ENCODE peak calls at places on chromosome 5, in ten cellular contexts. C is endothelial cell; J is stimulated activated CD8-positive, alpha-beta memory T cell treated with anti-CD3 and anti-CD28 coated beads, Interleukin-12 subunit alpha, Interleukin-12 subunit beta, amount 100 ng/mL, for 1 hour; E is right cardiac atrium; N is colonic mucosa; P is PC-3; T is left ventricle myocardium inferior; F is GM23338; U is NCI-H524; W is activated effector memory CD4-positive, alpha-beta T cell treated with anti-CD3 and anti-CD28 coated beads, Interleukin-2, amount 50 U/mL, for 16 hours. Q is an unnamed sample.
A peak's percentile ranks its signal among the peaks of the same experiment; 100 is the strongest.

GRCh38 chr5:125485003-125485641 is 738.7 kb upstream of the ZNF608 start:
- DNase-seq in W (no peak), C (no peak), N (peak; percentile 59), E (no peak), F (peak; percentile 21), P (peak; percentile 87), U (no peak), T (no peak), J (no peak), Q (peak; percentile 44)

GRCh38 chr5:73280386-73280785 is 107.4 kb downstream of the TMEM174 start:
- DNase-seq in C (no peak), J (no peak), P (no peak), W (no peak), F (no peak), N (no peak), E (no peak), T (no peak), U (no peak), Q (no peak)

GRCh38 chr5:54965806-54966205 is 19.6 kb downstream of the ESM1 start:
- DNase-seq in E (no peak), U (no peak), C (no peak), T (no peak), W (no peak), P (no peak), J (no peak), F (no peak), N (no peak), Q (no peak)

GRCh38 chr5:62115009-62115408 is 191.0 kb upstream of the KIF2A start:
- DNase-seq in N (no peak), W (no peak), E (no peak), J (no peak), U (no peak), F (no peak), C (no peak), T (no peak), P (no peak), Q (no peak)

GRCh38 chr5:111224561-111224989 is 391 bp downstream of the CAMK4 start:
- DNase-seq in W (no peak), P (no peak), F (no peak), N (no peak), C (no peak), T (no peak), J (no peak), U (peak; percentile 10), E (no peak), Q (no peak)

GRCh38 chr5:77643654-77644404 is 5.3 kb upstream of the OTP start:
- DNase-seq in P (no peak), E (no peak), W (no peak), C (no peak), U (peak; percentile 10), J (no peak), N (no peak), T (no peak), F (peak; percentile 44), Q (no peak)

GRCh38 chr5:168578006-168578405 is 1.2 kb downstream of the PANK3 start:
- DNase-seq in C (no peak), N (no peak), P (peak; percentile 38), W (no peak), J (no peak), U (no peak), E (no peak), F (no peak), T (no peak), Q (no peak)

GRCh38 chr5:142826741-142827492 is 56.7 kb downstream of the ARHGAP26 start:
- DNase-seq in J (no peak), W (no peak), P (peak; percentile 88), E (no peak), C (no peak), T (no peak), N (no peak), U (no peak), F (no peak), Q (no peak)

GRCh38 chr5:150672237-150672883 is 11.3 kb downstream of the MYOZ3 start:
- DNase-seq in C (peak; percentile 64), W (peak; percentile 73), U (no peak), E (peak; percentile 69), N (peak; percentile 52), T (peak; percentile 44), J (no peak), P (peak; percentile 24), F (peak; percentile 90), Q (no peak)

GRCh38 chr5:163079618-163080017 is 357.8 kb upstream of the CCNG1 start:
- DNase-seq in C (peak; percentile 7), E (no peak), P (peak; percentile 40), U (no peak), F (peak; percentile 51), J (no peak), W (no peak), N (no peak), T (no peak), Q (no peak)

GRCh38 chr5:131169810-131170539 is 769 bp upstream of the LYRM7 start:
- DNase-seq in N (no peak), J (no peak), C (no peak), U (no peak), F (no peak), E (no peak), P (no peak), W (no peak), T (no peak), Q (no peak)

GRCh38 chr5:36389245-36389644 is 87.5 kb upstream of the RANBP3L start:
- DNase-seq in J (no peak), W (no peak), F (no peak), U (no peak), P (no peak), N (no peak), C (peak; percentile 39), T (no peak), E (peak; percentile 33), Q (peak; percentile 13)

GRCh38 chr5:29963956-29964355 is 1229.5 kb upstream of the CDH6 start:
- DNase-seq in F (peak; percentile 41), P (peak; percentile 38), W (no peak), T (no peak), E (no peak), U (no peak), N (no peak), C (no peak), J (no peak), Q (no peak)

GRCh38 chr5:98787131-98787719 is 13.8 kb downstream of the RGMB start:
- DNase-seq in N (no peak), P (no peak), W (no peak), C (no peak), F (no peak), J (no peak), U (no peak), T (no peak), E (no peak), Q (no peak)

GRCh38 chr5:120567921-120568320 is 103.8 kb downstream of the PRR16 start:
- DNase-seq in E (no peak), N (no peak), C (no peak), T (no peak), U (no peak), J (no peak), W (no peak), P (no peak), F (no peak), Q (no peak)

GRCh38 chr5:31442253-31442820 is 89.6 kb downstream of the DROSHA start:
- DNase-seq in T (no peak), P (no peak), U (no peak), W (no peak), N (no peak), C (no peak), E (no peak), J (no peak), F (no peak), Q (no peak)

GRCh38 chr5:56813302-56813701 is 2.0 kb upstream of the MAP3K1 start:
- DNase-seq in T (no peak), N (no peak), W (no peak), U (no peak), P (no peak), E (no peak), J (no peak), C (no peak), F (no peak), Q (no peak)

GRCh38 chr5:68898961-68899471 is 194.8 kb upstream of the SLC30A5 start:
- DNase-seq in F (peak; percentile 51), J (no peak), T (no peak), U (peak; percentile 89), C (no peak), P (peak; percentile 91), N (no peak), E (no peak), W (no peak), Q (no peak)

GRCh38 chr5:50995285-50995942 is 329.0 kb downstream of the PARP8 start:
- DNase-seq in F (peak; percentile 44), W (no peak), J (no peak), T (no peak), U (no peak), N (no peak), C (no peak), P (peak; percentile 5), E (no peak), Q (no peak)

GRCh38 chr5:157269165-157269671 is 3.3 kb downstream of the CYFIP2 start:
- DNase-seq in E (no peak), T (no peak), P (no peak), F (peak; percentile 73), W (no peak), J (no peak), C (no peak), U (no peak), N (no peak), Q (no peak)

GRCh38 chr5:90297045-90297764 is 112.4 kb downstream of the CETN3 start:
- DNase-seq in U (no peak), F (peak; percentile 56), T (no peak), W (no peak), P (no peak), J (no peak), C (no peak), E (no peak), N (no peak), Q (no peak)

GRCh38 chr5:83711982-83712601 is 8.6 kb downstream of the HAPLN1 start:
- DNase-seq in E (no peak), C (peak; percentile 60), W (no peak), N (peak; percentile 70), T (no peak), P (peak; percentile 78), J (peak; percentile 8), F (peak; percentile 77), U (no peak), Q (peak; percentile 27)

GRCh38 chr5:23089316-23089715 is 236.2 kb upstream of the CDH12 start:
- DNase-seq in W (no peak), P (no peak), C (no peak), U (peak; percentile 94), F (no peak), N (no peak), J (no peak), E (no peak), T (no peak), Q (no peak)

GRCh38 chr5:78632467-78632866 is 16.1 kb downstream of the LHFPL2 start:
- DNase-seq in N (no peak), T (no peak), F (no peak), W (no peak), C (no peak), J (no peak), U (no peak), P (no peak), E (no peak), Q (no peak)

GRCh38 chr5:68499952-68500351 is 284.4 kb downstream of the PIK3R1 start:
- DNase-seq in P (peak; percentile 13), W (no peak), T (no peak), C (no peak), J (no peak), N (no peak), U (no peak), F (no peak), E (no peak), Q (no peak)

GRCh38 chr5:16626696-16627264 is 10.0 kb upstream of the RETREG1 start:
- DNase-seq in F (no peak), C (no peak), U (no peak), J (no peak), T (no peak), E (no peak), W (no peak), N (no peak), P (no peak), Q (no peak)

GRCh38 chr5:30401479-30402058 is 791.9 kb upstream of the CDH6 start:
- DNase-seq in F (peak; percentile 85), E (no peak), T (no peak), W (no peak), J (no peak), P (peak; percentile 70), C (peak; percentile 55), U (peak; percentile 25), N (peak; percentile 35), Q (peak; percentile 9)

GRCh38 chr5:110402562-110402961 is 323.9 kb downstream of the TMEM232 start:
- DNase-seq in W (no peak), T (no peak), E (no peak), U (no peak), P (no peak), F (no peak), C (no peak), N (no peak), J (no peak), Q (no peak)